ENCODE peak calls at places on chromosomes 5 and 9, in eight cellular contexts. I is heart left ventricle, B is H9, F is neuronal stem cell, G is Panc1, J is IMR-90, Y is mesendoderm, U is dorsolateral prefrontal cortex. A is an unnamed sample.

GRCh38 chr9:110835404-110835803 is 166.8 kb downstream of the MUSK start:
- DNase-seq in I (no peak), B (no peak), F (no peak), G (no peak), J (peak), Y (peak), U (no peak), A (no peak)

GRCh38 chr5:123503299-123503698 is 8.7 kb upstream of the CSNK1G3 start:
- DNase-seq in I (no peak), B (no peak), F (no peak), G (no peak), J (no peak), Y (no peak), U (no peak), A (no peak)

GRCh38 chr5:34008721-34009120 is 871 bp upstream of the AMACR start:
- DNase-seq in I (no peak), B (no peak), F (no peak), G (no peak), J (no peak), Y (no peak), U (no peak), A (no peak)

GRCh38 chr9:117180896-117181456 is 233.9 kb downstream of the ASTN2 start:
- DNase-seq in I (no peak), B (no peak), F (no peak), G (no peak), J (no peak), Y (no peak), U (no peak), A (no peak)

GRCh38 chr5:181088289-181088688 is 42.7 kb downstream of the OR2V1 start:
- DNase-seq in I (no peak), B (peak), F (no peak), G (no peak), J (no peak), Y (peak), U (no peak), A (no peak)

GRCh38 chr9:77815260-77815659 is 167.1 kb upstream of the GNA14 start:
- DNase-seq in I (no peak), B (no peak), F (no peak), G (no peak), J (no peak), Y (no peak), U (no peak), A (no peak)

GRCh38 chr9:74534847-74535246 is 37.7 kb downstream of the RORB start:
- DNase-seq in I (no peak), B (no peak), F (no peak), G (no peak), J (no peak), Y (no peak), U (no peak), A (no peak)

GRCh38 chr9:111440226-111440625 is 44.0 kb downstream of the ECPAS start:
- DNase-seq in I (no peak), B (no peak), F (no peak), G (no peak), J (no peak), Y (no peak), U (no peak), A (no peak)

GRCh38 chr9:34579097-34579818 is 10.3 kb downstream of the CNTFR start:
- DNase-seq in I (no peak), B (no peak), F (no peak), G (no peak), J (no peak), Y (no peak), U (no peak), A (no peak)

GRCh38 chr5:73266309-73266708 is 93.3 kb downstream of the TMEM174 start:
- DNase-seq in I (no peak), B (no peak), F (no peak), G (no peak), J (no peak), Y (no peak), U (no peak), A (no peak)
- H3K27ac ChIP-seq in I (no peak), B (no peak), F (no peak), G (no peak), J (no peak), Y (no peak), U (no peak), A (no peak)

GRCh38 chr5:82356808-82357671 is 78.9 kb upstream of the RPS23 start:
- DNase-seq in I (peak), B (peak), F (no peak), G (peak), J (peak), Y (peak), U (no peak), A (no peak)

GRCh38 chr5:82359286-82359685 is 81.1 kb upstream of the RPS23 start:
- DNase-seq in I (no peak), B (no peak), F (no peak), G (no peak), J (no peak), Y (no peak), U (no peak), A (no peak)

GRCh38 chr5:82360043-82360442 is 81.9 kb upstream of the RPS23 start:
- DNase-seq in I (no peak), B (no peak), F (peak), G (no peak), J (no peak), Y (no peak), U (no peak), A (no peak)

GRCh38 chr5:82355921-82356454 is 77.8 kb upstream of the RPS23 start:
- DNase-seq in I (no peak), B (no peak), F (no peak), G (no peak), J (no peak), Y (no peak), U (no peak), A (no peak)

DNA sequence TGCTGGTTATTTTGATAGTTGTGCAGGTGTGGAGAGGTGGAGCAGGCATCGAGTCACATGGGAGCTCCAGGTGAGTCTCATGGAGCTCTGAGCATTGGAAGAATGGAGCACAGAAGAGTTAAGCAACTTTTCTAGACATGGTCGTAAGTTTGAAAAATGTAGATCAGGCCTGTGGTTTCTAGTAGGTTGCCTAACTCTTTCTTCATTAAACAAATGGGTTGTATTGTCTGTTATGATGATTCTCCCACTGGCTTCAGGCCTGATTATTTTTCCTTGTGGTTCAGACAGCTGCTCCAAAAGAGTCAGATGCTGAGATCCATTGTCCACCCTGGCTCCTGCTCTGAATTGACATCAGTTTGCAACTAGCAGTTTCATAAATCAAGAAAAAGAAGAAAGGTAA is 80.3 kb upstream of the RPS23 start:
- DNase-seq in I (no peak), B (no peak), F (no peak), G (no peak), J (peak), Y (no peak), U (no peak), A (no peak)
- H3K27ac ChIP-seq in I (peak), B (no peak), F (no peak), G (no peak), J (no peak), Y (no peak), U (no peak), A (no peak)

GRCh38 chr9:120319452-120319851 is 260.5 kb downstream of the CDK5RAP2 start:
- DNase-seq in I (no peak), B (no peak), F (no peak), G (no peak), J (no peak), Y (no peak), U (no peak), A (no peak)
- H3K27ac ChIP-seq in I (no peak), B (no peak), F (no peak), G (no peak), J (no peak), Y (no peak), U (no peak), A (no peak)

GRCh38 chr5:68148096-68148495 is 67.5 kb upstream of the PIK3R1 start:
- DNase-seq in I (no peak), B (no peak), F (no peak), G (no peak), J (no peak), Y (no peak), U (no peak), A (no peak)
- H3K27ac ChIP-seq in I (no peak), B (no peak), F (no peak), G (no peak), J (no peak), Y (no peak), U (no peak), A (no peak)